ENCODE peak calls at places on chromosomes 3 and 15, in nine cellular contexts. A, M, N, B, Y, G, X, S and I are unnamed samples.

GRCh38 chr3:178474526-178474925 is 61.7 kb upstream of the KCNMB2 start:
- DNase-seq in S (no peak), X (no peak), Y (no peak), G (no peak), M (no peak), N (no peak), B (no peak), A (no peak), I (peak; percentile 56)

GRCh38 chr3:50600841-50601591 is 10.6 kb downstream of the CISH start:
- DNase-seq in X (peak; percentile 70), N (peak; percentile 47), B (peak; percentile 98), M (peak; percentile 97), S (peak; percentile 76), A (peak; percentile 66), G (peak; percentile 97), Y (peak; percentile 28), I (peak; percentile 54)

GRCh38 chr15:56984681-56985515 is 66.5 kb downstream of the TCF12 start:
- DNase-seq in X (no peak), Y (no peak), G (peak; percentile 74), N (no peak), M (no peak), B (no peak), A (no peak), S (no peak), I (no peak)

GRCh38 chr3:4750306-4751056 is 228.8 kb upstream of the BHLHE40 start:
- DNase-seq in S (no peak), A (no peak), N (peak; percentile 25), G (no peak), X (no peak), B (no peak), M (peak; percentile 86), Y (no peak), I (no peak)

GRCh38 chr3:109372639-109373038 is 35.3 kb upstream of the DPPA4 start:
- DNase-seq in N (no peak), B (no peak), G (no peak), M (no peak), X (no peak), Y (no peak), A (no peak), S (no peak), I (no peak)

GRCh38 chr15:29541309-29541708 is 271.7 kb upstream of the NSMCE3 start:
- DNase-seq in S (no peak), X (no peak), N (no peak), A (no peak), G (no peak), B (no peak), M (no peak), Y (no peak), I (no peak)

GRCh38 chr15:40061212-40061901 is 22.4 kb upstream of the SRP14 start:
- DNase-seq in S (no peak), G (no peak), M (no peak), B (no peak), N (no peak), Y (no peak), A (no peak), X (no peak), I (no peak)

GRCh38 chr3:157823050-157823449 is 283.2 kb downstream of the SHOX2 start:
- DNase-seq in A (no peak), S (no peak), X (no peak), M (no peak), N (no peak), G (no peak), B (no peak), Y (no peak), I (no peak)

GRCh38 chr3:52934626-52935530 is 37.5 kb upstream of the STIMATE start:
- DNase-seq in N (peak; percentile 19), X (no peak), Y (peak; percentile 66), A (peak; percentile 72), S (peak; percentile 26), B (no peak), G (peak; percentile 84), M (peak; percentile 28), I (peak; percentile 38)